ENCODE peak calls at places on chromosomes 16 and 17, in eight cellular contexts. Q, L, V, I, P, D, J and Y are unnamed samples. For H3K36me3, the result is how much of the 10 kb centered on the place peaks cover.

GRCh38 chr17:4786111-4786491 is at the start of gene VMO1:
- DNase-seq in J (no peak), L (no peak), P (no peak), Q (no peak), I (peak), D (peak), V (no peak), Y (no peak)

GRCh38 chr17:48597775-48598631 is 4.4 kb upstream of the HOXB5 start:
- DNase-seq in P (no peak), L (peak), D (no peak), V (no peak), I (no peak), J (no peak), Q (peak), Y (peak)

GRCh38 chr17:44315760-44316731 is 7.6 kb downstream of the RUNDC3A start:
- DNase-seq in J (no peak), Q (no peak), I (no peak), V (no peak), P (no peak), L (no peak), D (peak), Y (peak)

GRCh38 chr17:38745545-38745944 is 2.6 kb downstream of the PCGF2 start:
- DNase-seq in I (no peak), L (no peak), V (no peak), D (no peak), J (no peak), P (no peak), Q (peak), Y (peak)

GRCh38 chr17:2023692-2024571 is 1.2 kb downstream of the RTN4RL1 start:
- DNase-seq in V (peak), P (no peak), I (peak), L (peak), J (peak), Q (no peak), D (peak), Y (peak)

GRCh38 chr16:57106767-57107166 is 14.4 kb downstream of the CPNE2 start:
- DNase-seq in V (no peak), D (no peak), I (peak), J (peak), L (peak), Q (no peak), P (peak), Y (no peak)

GRCh38 chr16:9523994-9524393 is 432.6 kb downstream of the HAPSTR1 start:
- DNase-seq in V (no peak), D (no peak), L (no peak), Q (no peak), I (no peak), P (no peak), J (no peak), Y (no peak)

GRCh38 chr17:35214631-35215273 is 20.6 kb upstream of the SLC35G3 start:
- DNase-seq in J (no peak), P (no peak), Q (no peak), V (no peak), D (no peak), I (no peak), L (no peak), Y (no peak)

GRCh38 chr17:77737442-77738265 is 220.8 kb upstream of the TNRC6C start:
- DNase-seq in L (no peak), D (no peak), J (peak), Q (no peak), I (no peak), V (no peak), P (no peak), Y (no peak)

GRCh38 chr16:69036399-69037091 is 68.9 kb upstream of the HAS3 start:
- DNase-seq in V (no peak), D (no peak), J (no peak), L (no peak), I (no peak), Q (no peak), P (no peak), Y (no peak)

GRCh38 chr16:31276600-31276999 is 16.8 kb downstream of the ITGAM start:
- DNase-seq in L (no peak), J (no peak), V (no peak), P (no peak), D (no peak), I (no peak), Q (no peak), Y (no peak)

GRCh38 chr17:2222901-2223616 is 80.5 kb downstream of the SMG6 start:
- DNase-seq in L (peak), P (peak), D (peak), Q (no peak), J (peak), V (peak), I (peak), Y (no peak)

GRCh38 chr17:77435272-77436057 is 294.7 kb downstream of the SEC14L1 start:
- DNase-seq in D (peak), J (no peak), Q (no peak), P (no peak), L (peak), V (peak), I (no peak), Y (no peak)

GRCh38 chr16:82016268-82016667 is 5.0 kb upstream of the SDR42E1 start:
- DNase-seq in I (no peak), V (no peak), J (peak), Q (no peak), D (peak), P (no peak), L (no peak), Y (no peak)

GRCh38 chr17:50199651-50200446 is 1.6 kb downstream of the COL1A1 start:
- DNase-seq in P (peak), V (peak), I (peak), D (peak), J (peak), L (peak), Q (peak), Y (peak)

GRCh38 chr17:64331946-64332493 is 58.6 kb downstream of the PECAM1 start:
- DNase-seq in J (peak), Q (no peak), V (no peak), I (peak), P (peak), L (peak), D (no peak), Y (no peak)

GRCh38 chr17:40490289-40490853 is 11.1 kb downstream of the TNS4 start:
- DNase-seq in J (peak), L (peak), Q (peak), P (peak), D (peak), V (no peak), I (no peak), Y (no peak)

GRCh38 chr17:37430051-37430591 is 23.4 kb downstream of the TADA2A start:
- DNase-seq in L (no peak), V (no peak), P (no peak), J (no peak), Q (no peak), D (no peak), I (no peak), Y (no peak)

GRCh38 chr16:17229766-17230165 is 241.0 kb downstream of the XYLT1 start:
- DNase-seq in V (no peak), Q (no peak), J (no peak), I (no peak), P (no peak), D (no peak), L (no peak), Y (no peak)

GRCh38 chr17:16987830-16988601 is 16.1 kb upstream of the TNFRSF13B start:
- DNase-seq in L (peak), P (peak), D (peak), I (peak), Q (peak), J (peak), V (peak), Y (no peak)

GRCh38 chr16:35319536-35320192 is 1860.3 kb downstream of the TP53TG3F start:
- DNase-seq in L (no peak), Q (no peak), P (no peak), J (no peak), V (no peak), D (no peak), I (no peak), Y (no peak)

GRCh38 chr16:51427081-51427480 is 276.0 kb upstream of the SALL1 start:
- DNase-seq in V (no peak), Q (no peak), J (no peak), D (no peak), I (no peak), P (no peak), L (no peak), Y (no peak)

GRCh38 chr16:1101133-1101532 is 5.1 kb upstream of the C1QTNF8 start:
- DNase-seq in P (no peak), D (no peak), Q (no peak), L (no peak), J (no peak), V (no peak), I (no peak), Y (no peak)

GRCh38 chr16:78230832-78231231 is 131.4 kb downstream of the WWOX start:
- DNase-seq in I (no peak), Q (no peak), V (no peak), L (no peak), D (no peak), J (no peak), P (no peak), Y (no peak)

GRCh38 chr17:3207367-3207766 is at the start of gene OR1A1:
- DNase-seq in I (no peak), D (no peak), P (no peak), V (no peak), J (no peak), Q (no peak), L (no peak), Y (no peak)

GRCh38 chr17:45948498-45948880 is 50.6 kb upstream of the STH start:
- DNase-seq in J (no peak), L (no peak), D (no peak), V (no peak), I (no peak), Q (no peak), P (no peak), Y (no peak)

GRCh38 chr16:12646098-12646489 is 157.6 kb downstream of the CPPED1 start:
- DNase-seq in I (no peak), P (no peak), D (no peak), J (no peak), V (no peak), Q (no peak), L (no peak), Y (no peak)

GRCh38 chr16:81633147-81633619 is 145.9 kb upstream of the PLCG2 start:
- DNase-seq in Q (no peak), D (peak), P (no peak), V (no peak), J (no peak), L (no peak), I (no peak), Y (no peak)

GRCh38 chr16:88503771-88504488 is 50.9 kb downstream of the ZFPM1 start:
- DNase-seq in I (no peak), L (no peak), Q (no peak), J (no peak), V (no peak), P (no peak), D (no peak), Y (no peak)

GRCh38 chr17:43554857-43555256 is 8.7 kb upstream of the ETV4 start:
- DNase-seq in L (no peak), J (no peak), I (no peak), V (no peak), D (no peak), P (no peak), Q (no peak), Y (no peak)

GRCh38 chr17:65185686-65186382 is 48.7 kb downstream of the RGS9 start:
- DNase-seq in V (no peak), L (no peak), Q (no peak), D (no peak), J (no peak), I (no peak), P (no peak), Y (no peak)

DNA sequence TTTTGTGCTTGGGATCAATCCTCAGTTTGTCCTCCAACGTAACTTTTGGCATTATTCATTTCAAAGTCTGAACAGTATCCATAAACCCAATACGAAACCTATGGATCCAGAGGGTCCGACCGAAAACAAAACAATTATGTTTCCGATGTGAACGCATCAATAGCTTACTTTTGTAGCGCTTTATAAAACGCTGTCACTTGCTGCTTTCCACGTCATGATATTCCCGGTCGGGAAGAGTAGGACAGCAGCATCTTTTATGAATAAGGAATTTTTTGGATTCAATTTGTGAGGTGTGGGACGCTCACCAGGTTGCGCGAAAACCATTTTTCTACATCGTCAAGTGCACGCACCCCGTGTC is 383.8 kb downstream of the ZFHX3 start:
- DNase-seq in P (no peak), D (no peak), L (no peak), I (no peak), Q (no peak), J (no peak), V (no peak), Y (no peak)
- H3K27ac ChIP-seq in P (no peak), D (peak), L (no peak), I (no peak), Q (peak), J (no peak), V (peak), Y (no peak)

GRCh38 chr16:48256579-48257177 is 9.3 kb upstream of the ABCC11 start:
- DNase-seq in L (no peak), D (no peak), J (no peak), Q (no peak), I (no peak), V (no peak), P (no peak), Y (no peak)

DNA sequence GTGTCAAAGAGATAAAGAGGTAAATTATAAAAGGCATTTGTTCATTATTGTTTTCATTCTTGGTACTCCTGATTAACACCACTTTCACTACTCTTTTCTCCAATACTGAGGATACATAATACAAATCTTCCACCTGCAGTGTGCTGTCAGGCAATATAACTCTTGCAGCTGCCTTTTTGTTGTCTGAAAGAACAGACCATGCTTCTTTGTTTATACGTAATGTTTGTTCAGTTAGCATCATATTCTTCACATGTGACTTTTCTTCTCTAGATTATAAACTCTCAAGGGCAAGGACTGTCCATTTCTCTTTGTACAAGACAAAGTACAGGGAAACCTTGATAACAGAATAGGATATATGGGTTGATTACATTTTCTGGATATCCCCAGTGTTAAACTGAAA is 14.2 kb upstream of the ABCC11 start:
- DNase-seq in I (no peak), Q (no peak), J (no peak), L (no peak), P (no peak), D (no peak), V (no peak), Y (no peak)
- H3K36me3 ChIP-seq in I (under half), Q (under half), J (under half), L (under half), P (half or more), D (half or more), V (under half), Y (under half)

GRCh38 chr16:53511084-53511402 is 8.0 kb upstream of the AKTIP start:
- DNase-seq in L (no peak), P (no peak), V (no peak), D (no peak), Q (no peak), J (no peak), I (no peak), Y (no peak)
- H3K27ac ChIP-seq in L (peak), P (peak), V (no peak), D (peak), Q (no peak), J (peak), I (peak), Y (peak)

GRCh38 chr17:57997085-57997809 is 9.2 kb upstream of the VEZF1 start:
- DNase-seq in D (no peak), V (no peak), J (no peak), L (no peak), Q (no peak), I (no peak), P (no peak), Y (no peak)

GRCh38 chr17:57999010-57999495 is 8.0 kb downstream of the SRSF1 start:
- DNase-seq in D (no peak), I (no peak), J (no peak), L (no peak), Q (no peak), V (no peak), P (no peak), Y (no peak)

GRCh38 chr17:58001461-58002124 is 5.5 kb downstream of the SRSF1 start:
- DNase-seq in P (no peak), D (no peak), L (no peak), V (no peak), I (no peak), J (no peak), Q (no peak), Y (no peak)

GRCh38 chr17:57998234-57998746 is 8.8 kb downstream of the SRSF1 start:
- DNase-seq in L (no peak), P (no peak), V (no peak), I (no peak), D (no peak), J (no peak), Q (no peak), Y (no peak)

GRCh38 chr17:57999496-58000017 is 7.5 kb downstream of the SRSF1 start:
- DNase-seq in L (no peak), D (no peak), P (no peak), J (no peak), V (no peak), I (no peak), Q (peak), Y (no peak)
- H3K36me3 ChIP-seq in L (under half), D (half or more), P (under half), J (under half), V (under half), I (under half), Q (half or more), Y (under half)

GRCh38 chr17:82020874-82021727 is 1.6 kb downstream of the CENPX start:
- DNase-seq in P (peak), D (peak), Q (peak), I (peak), J (peak), V (peak), L (peak), Y (peak)
- H3K27ac ChIP-seq in P (no peak), D (no peak), Q (peak), I (no peak), J (no peak), V (peak), L (no peak), Y (no peak)

DNA sequence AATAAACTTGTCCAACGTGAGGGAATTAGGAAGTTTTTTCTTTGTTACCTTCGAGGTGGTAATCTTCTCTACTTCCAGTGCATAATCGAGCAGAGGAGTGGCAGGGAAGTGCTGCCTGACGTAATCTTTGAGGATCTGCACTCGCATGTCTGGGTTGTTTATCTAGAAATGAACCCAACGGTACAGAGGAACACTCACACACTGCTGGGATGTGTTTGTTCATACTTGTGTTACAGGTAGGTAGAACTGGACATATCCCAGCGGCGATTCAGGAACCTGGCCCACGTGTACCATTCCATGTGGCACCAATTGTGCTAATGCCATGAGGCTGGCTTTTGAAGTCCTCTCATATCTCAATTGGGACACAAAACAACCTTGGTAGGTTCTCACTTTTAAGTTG is 4.2 kb upstream of the KLHL11 start:
- DNase-seq in V (no peak), P (no peak), J (no peak), Q (no peak), D (no peak), L (no peak), I (no peak), Y (peak)
- H3K36me3 ChIP-seq in V (under half), P (half or more), J (under half), Q (half or more), D (half or more), L (under half), I (under half), Y (under half)

DNA sequence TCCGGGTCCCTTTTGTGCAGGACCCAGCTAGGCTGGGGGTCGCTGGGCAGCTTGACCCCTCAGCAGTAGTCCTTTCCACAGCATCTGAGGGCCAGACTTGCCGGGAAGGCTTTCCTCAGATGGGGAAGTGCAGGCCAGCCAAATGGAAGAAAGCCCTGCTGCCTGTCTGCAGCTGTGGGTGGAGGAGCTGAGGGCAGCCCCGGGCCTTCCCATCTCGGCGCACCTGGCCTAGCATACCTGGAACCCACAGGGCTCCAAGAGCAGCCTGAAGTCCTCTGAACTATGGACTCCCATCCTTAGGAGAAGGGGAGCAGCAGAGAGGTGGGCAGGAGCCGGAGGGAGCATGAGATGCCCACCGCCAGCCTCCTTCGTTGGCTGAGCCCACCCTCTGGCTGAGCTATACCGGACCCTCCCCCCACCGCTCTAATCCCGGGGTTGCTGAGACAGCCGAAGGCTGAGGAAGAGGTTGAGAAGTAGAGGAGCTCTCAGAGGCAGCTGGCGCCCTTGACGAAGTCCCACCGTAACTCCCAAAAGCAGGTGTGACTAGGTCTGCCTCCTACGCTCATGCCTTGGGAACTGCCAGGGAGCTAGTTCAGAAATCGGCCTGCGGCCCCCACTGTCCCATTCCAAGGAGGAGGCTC is 13.2 kb downstream of the UBALD2 start:
- DNase-seq in V (no peak), L (no peak), Q (no peak), P (no peak), I (no peak), J (no peak), D (no peak), Y (no peak)
- H3K27ac ChIP-seq in V (no peak), L (no peak), Q (no peak), P (no peak), I (no peak), J (no peak), D (no peak), Y (no peak)

DNA sequence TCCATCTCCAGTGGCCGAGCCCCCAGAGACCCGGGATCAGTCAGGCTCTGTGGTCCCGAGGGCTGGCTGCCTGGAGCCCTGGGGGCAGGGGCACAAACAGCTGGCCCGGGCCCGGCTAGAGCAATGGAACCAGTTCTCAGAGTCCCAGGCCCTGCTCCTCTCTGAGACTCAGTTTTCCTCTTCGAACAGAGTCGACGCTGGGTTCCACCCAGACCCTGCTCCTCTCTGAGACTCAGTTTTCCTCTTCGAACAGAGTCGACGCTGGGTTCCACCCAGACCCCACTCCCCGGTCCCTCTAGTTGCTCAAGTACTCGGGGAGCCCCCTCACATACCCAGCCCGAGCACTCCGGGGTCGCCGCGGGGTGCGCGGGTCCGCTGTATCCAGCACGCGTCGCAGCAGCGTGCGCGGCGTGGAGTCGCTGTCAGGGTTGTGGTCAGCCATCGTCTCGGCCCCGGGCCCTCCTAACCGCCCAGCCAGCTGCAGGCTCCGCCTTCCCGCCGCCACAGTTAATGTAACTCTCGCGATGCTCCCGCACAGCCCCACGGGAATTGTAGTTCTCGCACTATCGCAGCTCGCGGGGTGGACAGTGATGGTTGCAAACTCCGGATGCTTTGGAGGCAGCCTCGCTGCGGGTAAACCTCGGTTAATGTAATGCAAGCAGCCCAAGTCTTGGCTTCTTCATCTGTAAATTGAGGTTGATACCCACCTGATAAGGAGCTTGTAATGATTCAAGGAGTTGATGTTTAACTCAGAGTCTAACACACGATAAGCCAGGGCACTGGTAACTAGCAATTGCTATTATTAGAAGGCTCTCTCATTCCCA is 8.5 kb upstream of the THAP11 start:
- DNase-seq in I (peak), D (peak), P (peak), J (peak), Q (peak), V (peak), L (peak), Y (peak)
- H3K36me3 ChIP-seq in I (under half), D (under half), P (under half), J (under half), Q (under half), V (under half), L (under half), Y (under half)